ENCODE peak calls at places on chromosome X, in five cellular contexts. Y, U, M, L and V are unnamed samples.

GRCh38 chrX:105869676-105870075 is 47.3 kb downstream of the NRK start:
- DNase-seq in Y (no peak), U (no peak), M (peak; percentile 61), L (no peak), V (no peak)

GRCh38 chrX:49120104-49120503 is 3.4 kb downstream of the GPKOW start:
- DNase-seq in Y (no peak), U (no peak), M (no peak), L (no peak), V (no peak)

GRCh38 chrX:153494541-153495361 is at the start of gene BGN:
- DNase-seq in Y (no peak), U (no peak), M (no peak), L (no peak), V (peak; percentile 38)

GRCh38 chrX:13721819-13722527 is 12.4 kb downstream of the TRAPPC2 start:
- DNase-seq in Y (no peak), U (no peak), M (peak; percentile 75), L (no peak), V (peak; percentile 61)

GRCh38 chrX:115018040-115018647 is 728 bp upstream of the IL13RA2 start:
- DNase-seq in Y (no peak), U (no peak), M (no peak), L (no peak), V (no peak)

GRCh38 chrX:1002611-1003010 is 209.8 kb downstream of the CRLF2 start:
- DNase-seq in Y (no peak), U (no peak), M (no peak), L (no peak), V (no peak)

GRCh38 chrX:136546369-136546768 is 14.4 kb downstream of the VGLL1 start:
- DNase-seq in Y (no peak), U (no peak), M (no peak), L (no peak), V (no peak)

GRCh38 chrX:136387951-136388502 is 87.3 kb downstream of the ADGRG4 start:
- DNase-seq in Y (no peak), U (no peak), M (no peak), L (no peak), V (no peak)

GRCh38 chrX:18676470-18676869 is 4.6 kb upstream of the RS1 start:
- DNase-seq in Y (no peak), U (no peak), M (peak; percentile 4), L (no peak), V (peak; percentile 5)

GRCh38 chrX:139647597-139647996 is 60.4 kb downstream of the MCF2 start:
- DNase-seq in Y (no peak), U (no peak), M (no peak), L (no peak), V (no peak)

GRCh38 chrX:110146521-110146920 is 143.6 kb downstream of the TMEM164 start:
- DNase-seq in Y (no peak), U (no peak), M (peak; percentile 53), L (peak; percentile 21), V (peak; percentile 85)

GRCh38 chrX:2756534-2756933 is 4.7 kb downstream of the XG start:
- DNase-seq in Y (no peak), U (no peak), M (no peak), L (no peak), V (no peak)

GRCh38 chrX:111098874-111099273 is 2.9 kb downstream of the PAK3 start:
- DNase-seq in Y (peak; percentile 5), U (no peak), M (peak; percentile 19), L (no peak), V (peak; percentile 12)

GRCh38 chrX:100654256-100654655 is 10.3 kb downstream of the SRPX2 start:
- DNase-seq in Y (no peak), U (no peak), M (peak; percentile 29), L (no peak), V (peak; percentile 64)

GRCh38 chrX:102746134-102746584 is 25.6 kb downstream of the GPRASP3 start:
- DNase-seq in Y (no peak), U (no peak), M (peak; percentile 2), L (no peak), V (peak; percentile 11)